ENCODE peak calls at places on chromosomes 3 and 15, in six cellular contexts. One of them, this sample, is unnamed.
A peak's percentile ranks its signal among the peaks of the same experiment; 100 is the strongest.

GRCh38 chr15:80090879-80091503 is 31.5 kb downstream of the ZFAND6 start:
- DNase-seq in HepG2: no peak
- DNase-seq in GM12878: no peak
- DNase-seq in K562: no peak
- DNase-seq in GM12891: no peak
- DNase-seq in H1: no peak
- DNase-seq in this sample: no peak

GRCh38 chr3:123724306-123724705 is 139.5 kb upstream of the HACD2 start:
- DNase-seq in GM12878: no peak
- DNase-seq in GM12891: no peak
- DNase-seq in K562: peak; percentile 10
- DNase-seq in HepG2: no peak
- DNase-seq in H1: no peak
- DNase-seq in this sample: no peak

GRCh38 chr3:81315051-81315450 is 446.4 kb downstream of the GBE1 start:
- DNase-seq in GM12878: no peak
- DNase-seq in H1: no peak
- DNase-seq in K562: no peak
- DNase-seq in GM12891: no peak
- DNase-seq in HepG2: no peak
- DNase-seq in this sample: no peak

GRCh38 chr15:39461536-39462140 is 119.2 kb upstream of the THBS1 start:
- DNase-seq in HepG2: no peak
- DNase-seq in K562: no peak
- DNase-seq in H1: no peak
- DNase-seq in GM12891: no peak
- DNase-seq in GM12878: no peak
- DNase-seq in this sample: no peak

GRCh38 chr3:150105886-150106612 is 135.4 kb upstream of the PFN2 start:
- DNase-seq in GM12891: no peak
- DNase-seq in H1: no peak
- DNase-seq in GM12878: no peak
- DNase-seq in K562: no peak
- DNase-seq in HepG2: no peak
- DNase-seq in this sample: no peak

GRCh38 chr3:119973276-119973675 is 121.0 kb downstream of the GSK3B start:
- DNase-seq in H1: no peak
- DNase-seq in HepG2: no peak
- DNase-seq in K562: no peak
- DNase-seq in GM12878: no peak
- DNase-seq in GM12891: no peak
- DNase-seq in this sample: no peak

GRCh38 chr3:9178697-9179096 is 70.7 kb downstream of the SRGAP3 start:
- DNase-seq in GM12878: no peak
- DNase-seq in HepG2: no peak
- DNase-seq in GM12891: no peak
- DNase-seq in H1: no peak
- DNase-seq in K562: no peak
- DNase-seq in this sample: no peak

GRCh38 chr3:146218880-146219866 is 31.7 kb downstream of the PLSCR4 start:
- DNase-seq in H1: no peak
- DNase-seq in HepG2: peak; percentile 6
- DNase-seq in GM12891: peak; percentile 1
- DNase-seq in K562: peak; percentile 14
- DNase-seq in GM12878: no peak
- DNase-seq in this sample: no peak

GRCh38 chr3:66673305-66673704 is 172.5 kb upstream of the LRIG1 start:
- DNase-seq in GM12891: no peak
- DNase-seq in H1: no peak
- DNase-seq in HepG2: no peak
- DNase-seq in K562: no peak
- DNase-seq in GM12878: no peak
- DNase-seq in this sample: no peak

GRCh38 chr3:13136426-13136825 is 63.2 kb upstream of the IQSEC1 start:
- DNase-seq in GM12891: no peak
- DNase-seq in K562: no peak
- DNase-seq in GM12878: no peak
- DNase-seq in H1: no peak
- DNase-seq in HepG2: no peak
- DNase-seq in this sample: no peak

GRCh38 chr15:36428102-36428845 is 151.2 kb upstream of the CDIN1 start:
- DNase-seq in GM12878: no peak
- DNase-seq in HepG2: peak; percentile 63
- DNase-seq in K562: peak; percentile 76
- DNase-seq in H1: peak; percentile 36
- DNase-seq in GM12891: no peak
- DNase-seq in this sample: no peak

GRCh38 chr3:21174461-21174860 is 576.5 kb downstream of the ZNF385D start:
- DNase-seq in GM12891: no peak
- DNase-seq in HepG2: no peak
- DNase-seq in H1: no peak
- DNase-seq in GM12878: no peak
- DNase-seq in K562: no peak
- DNase-seq in this sample: no peak

GRCh38 chr3:48125026-48125704 is 63.1 kb downstream of the CDC25A start:
- DNase-seq in K562: no peak
- DNase-seq in HepG2: no peak
- DNase-seq in GM12891: no peak
- DNase-seq in GM12878: no peak
- DNase-seq in H1: peak; percentile 43
- DNase-seq in this sample: no peak

GRCh38 chr15:56492786-56493555 is 28.0 kb upstream of the MNS1 start:
- DNase-seq in HepG2: no peak
- DNase-seq in GM12878: no peak
- DNase-seq in K562: no peak
- DNase-seq in H1: no peak
- DNase-seq in GM12891: no peak
- DNase-seq in this sample: no peak

GRCh38 chr3:125694761-125695294 is 99.5 kb upstream of the OSBPL11 start:
- DNase-seq in H1: no peak
- DNase-seq in GM12878: no peak
- DNase-seq in K562: no peak
- DNase-seq in HepG2: peak; percentile 33
- DNase-seq in GM12891: no peak
- DNase-seq in this sample: no peak

GRCh38 chr3:187743195-187744141 is 1.8 kb downstream of the BCL6 start:
- DNase-seq in GM12891: no peak
- DNase-seq in K562: peak; percentile 53
- DNase-seq in GM12878: no peak
- DNase-seq in H1: no peak
- DNase-seq in HepG2: no peak
- DNase-seq in this sample: no peak

GRCh38 chr3:100100454-100100853 is 13.8 kb downstream of the FILIP1L start:
- DNase-seq in H1: no peak
- DNase-seq in GM12878: no peak
- DNase-seq in K562: no peak
- DNase-seq in HepG2: no peak
- DNase-seq in GM12891: no peak
- DNase-seq in this sample: no peak

GRCh38 chr15:57307527-57308193 is 68.6 kb upstream of the CGNL1 start:
- DNase-seq in HepG2: peak; percentile 69
- DNase-seq in GM12878: no peak
- DNase-seq in K562: no peak
- DNase-seq in H1: no peak
- DNase-seq in GM12891: no peak
- DNase-seq in this sample: no peak

GRCh38 chr3:41966206-41966605 is 4.3 kb upstream of the ULK4 start:
- DNase-seq in HepG2: no peak
- DNase-seq in GM12878: no peak
- DNase-seq in H1: no peak
- DNase-seq in GM12891: no peak
- DNase-seq in K562: no peak
- DNase-seq in this sample: no peak

GRCh38 chr3:41963823-41964222 is 1.9 kb upstream of the ULK4 start:
- DNase-seq in HepG2: no peak
- DNase-seq in H1: no peak
- DNase-seq in GM12891: no peak
- DNase-seq in GM12878: no peak
- DNase-seq in K562: no peak
- DNase-seq in this sample: no peak

GRCh38 chr3:41961061-41961749 is 698 bp downstream of the ULK4 start:
- DNase-seq in HepG2: peak; percentile 30
- DNase-seq in GM12891: peak; percentile 23
- DNase-seq in GM12878: no peak
- DNase-seq in K562: peak; percentile 37
- DNase-seq in H1: peak; percentile 13
- DNase-seq in this sample: peak; percentile 14

GRCh38 chr3:41956574-41956973 is 5.3 kb downstream of the ULK4 start:
- DNase-seq in GM12878: no peak
- DNase-seq in H1: no peak
- DNase-seq in HepG2: no peak
- DNase-seq in K562: no peak
- DNase-seq in GM12891: no peak
- DNase-seq in this sample: no peak

DNA sequence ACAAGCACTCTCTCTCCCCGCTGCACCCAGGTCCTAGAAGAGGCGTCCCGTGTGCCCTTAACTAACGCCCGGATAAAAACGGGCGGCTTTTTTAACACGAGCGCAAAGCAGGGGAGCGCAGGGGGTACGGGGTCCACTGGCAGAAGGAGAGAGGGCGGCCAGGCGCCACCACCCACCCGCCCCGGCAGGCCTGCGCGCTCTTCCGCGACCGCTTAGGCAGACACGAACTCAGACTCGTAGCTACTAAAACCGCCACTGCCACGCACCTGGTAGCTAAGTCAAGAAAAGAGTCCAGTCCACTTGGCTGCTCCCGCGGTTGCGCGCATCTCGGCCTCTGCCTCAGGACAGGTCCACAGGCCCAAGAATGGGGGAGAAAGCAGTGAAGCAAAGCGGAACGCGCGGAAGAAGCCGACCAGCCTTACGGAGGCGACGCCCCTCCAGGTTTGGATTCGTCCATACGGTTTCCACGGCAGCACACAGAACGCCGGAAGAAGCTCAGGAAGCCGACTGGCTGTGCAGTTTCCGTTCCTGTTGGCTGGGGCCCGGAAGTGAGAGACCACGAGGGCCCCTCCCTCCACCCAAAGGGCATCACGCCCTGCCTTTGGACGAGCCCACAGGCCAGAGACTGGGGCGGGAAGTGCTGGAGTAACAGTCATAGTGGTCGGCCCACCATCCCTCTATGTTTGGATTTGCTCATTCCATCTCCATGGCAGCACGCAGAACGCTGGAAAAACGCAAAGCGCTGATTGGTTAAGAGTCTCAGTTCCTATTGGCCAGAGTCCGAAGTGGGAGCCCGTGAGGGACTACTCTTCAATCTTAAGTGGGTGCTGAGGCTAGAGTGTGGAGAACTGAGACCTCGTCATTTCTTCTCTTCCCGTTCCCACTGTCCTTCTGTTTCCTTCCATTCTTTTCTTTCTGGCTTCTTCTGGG is at the start of gene ULK4:
- DNase-seq in H1: peak; percentile 97
- DNase-seq in HepG2: peak; percentile 98
- DNase-seq in K562: peak; percentile 92
- DNase-seq in GM12891: peak; percentile 67
- DNase-seq in GM12878: peak; percentile 97
- DNase-seq in this sample: peak; percentile 72
- TF ChIP-seq POLR2A in H1: no peak
- TF ChIP-seq POLR2A in HepG2: peak; percentile 63
- TF ChIP-seq POLR2A in K562: peak; percentile 56
- TF ChIP-seq POLR2A in GM12891: peak; percentile 26
- TF ChIP-seq POLR2A in GM12878: peak; percentile 50
- TF ChIP-seq POLR2A in this sample: peak; percentile 59

GRCh38 chr3:58164199-58164879 is 46.4 kb downstream of the DNASE1L3 start:
- DNase-seq in H1: no peak
- DNase-seq in K562: no peak
- DNase-seq in HepG2: no peak
- DNase-seq in GM12891: no peak
- DNase-seq in GM12878: no peak
- DNase-seq in this sample: no peak
- TF ChIP-seq POLR2AphosphoS5 in H1: no peak
- TF ChIP-seq POLR2AphosphoS5 in K562: no peak
- TF ChIP-seq POLR2AphosphoS5 in HepG2: no peak
- TF ChIP-seq POLR2AphosphoS5 in GM12891: no peak
- TF ChIP-seq POLR2AphosphoS5 in GM12878: no peak
- TF ChIP-seq POLR2AphosphoS5 in this sample: no peak

GRCh38 chr15:83011271-83012037 is at the start of gene C15orf40:
- DNase-seq in GM12891: peak; percentile 87
- DNase-seq in K562: peak; percentile 95
- DNase-seq in HepG2: peak; percentile 81
- DNase-seq in H1: peak; percentile 79
- DNase-seq in GM12878: peak; percentile 71
- DNase-seq in this sample: peak; percentile 85

GRCh38 chr15:83014205-83014653 is 2.8 kb upstream of the C15orf40 start:
- DNase-seq in GM12878: no peak
- DNase-seq in H1: no peak
- DNase-seq in HepG2: no peak
- DNase-seq in K562: no peak
- DNase-seq in GM12891: no peak
- DNase-seq in this sample: no peak

GRCh38 chr15:83012038-83012490 is 625 bp upstream of the C15orf40 start:
- DNase-seq in HepG2: no peak
- DNase-seq in K562: peak; percentile 44
- DNase-seq in H1: no peak
- DNase-seq in GM12878: no peak
- DNase-seq in GM12891: no peak
- DNase-seq in this sample: no peak

GRCh38 chr15:83015361-83015760 is 3.9 kb upstream of the C15orf40 start:
- DNase-seq in GM12891: no peak
- DNase-seq in K562: no peak
- DNase-seq in HepG2: no peak
- DNase-seq in GM12878: no peak
- DNase-seq in H1: no peak
- DNase-seq in this sample: no peak

GRCh38 chr15:83010709-83011270 is 649 bp downstream of the C15orf40 start:
- DNase-seq in GM12878: peak; percentile 53
- DNase-seq in K562: peak; percentile 64
- DNase-seq in H1: peak; percentile 43
- DNase-seq in GM12891: peak; percentile 71
- DNase-seq in HepG2: peak; percentile 62
- DNase-seq in this sample: peak; percentile 65
- TF ChIP-seq TAF1 in GM12878: peak; percentile 39
- TF ChIP-seq TAF1 in K562: no peak
- TF ChIP-seq TAF1 in H1: no peak
- TF ChIP-seq TAF1 in GM12891: no peak
- TF ChIP-seq TAF1 in HepG2: no peak
- TF ChIP-seq TAF1 in this sample: no peak

DNA sequence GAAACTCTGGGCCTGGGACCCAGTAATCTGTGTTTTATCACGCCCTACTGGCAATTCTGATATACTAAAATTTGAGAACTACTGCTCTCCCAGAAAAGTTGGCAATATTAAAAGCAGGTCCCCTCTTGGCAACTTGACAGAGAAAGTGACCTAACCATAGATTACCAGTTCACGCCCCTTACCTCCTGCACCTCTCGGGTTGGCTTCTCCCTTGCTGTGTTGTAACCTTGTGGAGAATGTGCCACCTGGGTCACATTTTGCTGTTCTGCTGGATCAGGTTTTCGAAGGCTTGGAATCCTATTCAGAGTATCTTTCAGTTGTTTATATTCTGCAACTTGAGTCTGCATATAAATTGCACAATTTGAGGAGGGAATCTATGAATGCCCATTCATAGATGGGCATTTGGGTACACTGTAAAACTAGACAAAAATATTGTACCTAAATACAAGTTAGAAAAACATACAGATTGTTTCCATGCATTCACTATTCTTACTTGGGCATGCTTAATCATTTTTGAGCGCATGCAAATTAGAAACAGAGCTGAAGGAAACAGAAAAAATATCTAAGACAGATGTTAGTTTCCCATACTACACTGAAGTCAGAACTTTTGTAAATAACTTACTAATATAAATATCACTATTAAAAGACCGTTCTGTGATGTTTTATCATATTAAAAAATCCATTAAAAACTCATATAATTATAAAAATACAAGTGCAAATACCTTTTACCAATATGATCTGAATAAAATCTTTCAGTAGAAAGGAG is 58.9 kb downstream of the GOLIM4 start:
- DNase-seq in HepG2: no peak
- DNase-seq in GM12878: no peak
- DNase-seq in GM12891: no peak
- DNase-seq in K562: no peak
- DNase-seq in H1: no peak
- DNase-seq in this sample: no peak
- TF ChIP-seq POLR2A in HepG2: no peak
- TF ChIP-seq POLR2A in GM12878: no peak
- TF ChIP-seq POLR2A in GM12891: no peak
- TF ChIP-seq POLR2A in K562: no peak
- TF ChIP-seq POLR2A in H1: no peak
- TF ChIP-seq POLR2A in this sample: no peak

This sample was measured in GM12892.